ENCODE peak calls at places on chromosomes 13 and 19, in seven cellular contexts. T is HCT116, Z is GM23338, K is astrocyte, P is fibroblast of lung, N is neural progenitor cell, C is PC-3. Q is an unnamed sample.

GRCh38 chr13:110869805-110870706 is 44.8 kb downstream of the ANKRD10 start:
- DNase-seq in K (peak; percentile 100), C (peak; percentile 98), Z (peak; percentile 82), T (peak; percentile 99), P (peak; percentile 100), N (peak; percentile 46), Q (peak; percentile 17)

GRCh38 chr13:104140557-104140956 is 1074.3 kb upstream of the SLC10A2 start:
- DNase-seq in Z (no peak), K (peak; percentile 64), P (peak; percentile 73), T (peak; percentile 75), N (no peak), C (peak; percentile 55), Q (peak; percentile 19)

GRCh38 chr13:63455938-63456337 is 2040.3 kb upstream of the PCDH20 start:
- DNase-seq in K (no peak), N (peak; percentile 17), C (peak; percentile 8), Z (peak; percentile 59), P (no peak), T (no peak), Q (peak; percentile 19)

GRCh38 chr19:47839411-47839810 is 17.7 kb downstream of the CRX start:
- DNase-seq in C (no peak), Z (no peak), N (peak; percentile 28), P (no peak), T (no peak), K (no peak), Q (no peak)

GRCh38 chr13:39779337-39780270 is 124.1 kb downstream of the COG6 start:
- DNase-seq in P (peak; percentile 62), N (no peak), Z (no peak), K (peak; percentile 47), T (no peak), C (peak; percentile 39), Q (no peak)

GRCh38 chr19:56211718-56212117 is 9.6 kb downstream of the ZSCAN5C start:
- DNase-seq in C (no peak), T (no peak), K (no peak), P (no peak), Z (peak; percentile 23), N (peak; percentile 11), Q (no peak)

GRCh38 chr19:29245221-29245620 is 32.3 kb upstream of the UQCRFS1 start:
- DNase-seq in Z (no peak), C (no peak), T (no peak), P (no peak), K (no peak), N (no peak), Q (peak; percentile 41)

GRCh38 chr19:38224014-38224862 is at the start of gene DPF1:
- DNase-seq in C (peak; percentile 86), Z (peak; percentile 94), K (peak; percentile 36), P (peak; percentile 69), N (peak; percentile 93), T (peak; percentile 54), Q (peak; percentile 90)

GRCh38 chr13:78160793-78161192 is 242.2 kb upstream of the EDNRB start:
- DNase-seq in C (peak; percentile 17), Z (no peak), T (no peak), K (peak; percentile 79), P (peak; percentile 84), N (no peak), Q (no peak)

GRCh38 chr19:48350856-48351255 is 12.9 kb downstream of the TMEM143 start:
- DNase-seq in P (no peak), T (no peak), Z (no peak), K (no peak), N (no peak), C (no peak), Q (no peak)

GRCh38 chr19:40223135-40223822 is 3.2 kb downstream of the CCNP start:
- DNase-seq in K (no peak), N (peak; percentile 33), P (no peak), T (no peak), Z (peak; percentile 87), C (peak; percentile 51), Q (no peak)

GRCh38 chr13:111492341-111492945 is 172.0 kb downstream of the TEX29 start:
- DNase-seq in T (no peak), Z (no peak), C (no peak), N (no peak), K (no peak), P (no peak), Q (no peak)

GRCh38 chr19:36013280-36014028 is 559 bp downstream of the ALKBH6 start:
- DNase-seq in T (no peak), K (no peak), P (no peak), N (no peak), Z (no peak), C (no peak), Q (no peak)

GRCh38 chr13:84413016-84413415 is 530.7 kb upstream of the SLITRK1 start:
- DNase-seq in K (peak; percentile 31), N (no peak), T (no peak), P (peak; percentile 57), C (peak; percentile 16), Z (no peak), Q (no peak)

GRCh38 chr19:53076984-53077383 is 26.2 kb downstream of the ZNF160 start:
- DNase-seq in K (peak; percentile 12), T (no peak), N (peak; percentile 85), Z (peak; percentile 97), C (peak; percentile 13), P (peak; percentile 43), Q (peak; percentile 41)

GRCh38 chr19:14161305-14161704 is 24.9 kb upstream of the ASF1B start:
- DNase-seq in K (no peak), P (no peak), C (no peak), Z (no peak), N (no peak), T (no peak), Q (no peak)

GRCh38 chr19:28409859-28410258 is 803.1 kb downstream of the UQCRFS1 start:
- DNase-seq in P (no peak), T (no peak), N (no peak), Z (no peak), K (no peak), C (no peak), Q (no peak)

GRCh38 chr13:100394005-100394695 is 194.4 kb downstream of the GGACT start:
- DNase-seq in P (peak; percentile 89), C (no peak), T (peak; percentile 86), Z (no peak), N (no peak), K (peak; percentile 86), Q (peak; percentile 51)

GRCh38 chr13:57739791-57740190 is 108.2 kb downstream of the PCDH17 start:
- DNase-seq in Z (no peak), C (no peak), P (peak; percentile 8), T (no peak), N (no peak), K (peak; percentile 2), Q (peak; percentile 6)

GRCh38 chr19:35712910-35713845 is 4.6 kb upstream of the KMT2B start:
- DNase-seq in P (no peak), K (no peak), C (no peak), N (no peak), Z (peak; percentile 32), T (no peak), Q (no peak)

GRCh38 chr13:26037302-26037701 is 14.5 kb downstream of the SHISA2 start:
- DNase-seq in C (peak; percentile 56), N (peak; percentile 84), T (peak; percentile 23), K (no peak), Z (peak; percentile 92), P (no peak), Q (peak; percentile 60)

GRCh38 chr19:543912-544608 is at the start of gene GZMM:
- DNase-seq in P (no peak), C (no peak), Z (no peak), K (no peak), N (no peak), T (no peak), Q (peak; percentile 50)

GRCh38 chr19:53158119-53158656 is 665 bp downstream of the ZNF347 start:
- DNase-seq in C (peak; percentile 41), K (peak; percentile 13), Z (peak; percentile 61), N (peak; percentile 67), T (no peak), P (peak; percentile 31), Q (peak; percentile 12)

GRCh38 chr13:75151081-75151643 is 330.8 kb downstream of the TBC1D4 start:
- DNase-seq in T (no peak), K (peak; percentile 71), P (peak; percentile 76), N (no peak), C (no peak), Z (no peak), Q (no peak)

GRCh38 chr13:113882266-113882627 is 18.4 kb upstream of the GAS6 start:
- DNase-seq in Z (no peak), N (no peak), T (no peak), K (no peak), P (no peak), C (no peak), Q (no peak)

GRCh38 chr13:113879506-113880360 is 15.9 kb upstream of the GAS6 start:
- DNase-seq in K (no peak), Z (no peak), T (no peak), N (no peak), C (no peak), P (no peak), Q (no peak)

GRCh38 chr13:113881614-113882265 is 17.9 kb upstream of the GAS6 start:
- DNase-seq in P (peak; percentile 57), C (no peak), N (no peak), T (no peak), Z (no peak), K (peak; percentile 46), Q (no peak)

GRCh38 chr13:113882716-113883115 is 18.8 kb upstream of the GAS6 start:
- DNase-seq in C (no peak), Z (peak; percentile 19), K (no peak), N (no peak), P (no peak), T (no peak), Q (no peak)

GRCh38 chr13:113880651-113881611 is 17.1 kb upstream of the GAS6 start:
- DNase-seq in N (no peak), C (no peak), Z (no peak), T (no peak), K (no peak), P (no peak), Q (no peak)
- TF ChIP-seq EZH2 in N (no peak), C (no peak), Z (no peak), T (no peak), K (no peak), P (no peak), Q (no peak)

GRCh38 chr13:98484289-98485219 is 92.4 kb downstream of the STK24 start:
- DNase-seq in T (peak; percentile 97), C (peak; percentile 97), Z (peak; percentile 91), N (peak; percentile 85), K (peak; percentile 95), P (peak; percentile 96), Q (peak; percentile 86)
- TF ChIP-seq EZH2 in T (no peak), C (no peak), Z (no peak), N (no peak), K (no peak), P (no peak), Q (no peak)

GRCh38 chr19:13014101-13014920 is 19.0 kb downstream of the NFIX start:
- DNase-seq in Z (peak; percentile 70), P (peak; percentile 61), N (peak; percentile 82), C (peak; percentile 76), K (no peak), T (no peak), Q (peak; percentile 50)
- TF ChIP-seq EZH2 in Z (peak; percentile 95), P (no peak), N (peak; percentile 93), C (no peak), K (no peak), T (no peak), Q (no peak)

GRCh38 chr13:65653548-65654078 is 1576.5 kb downstream of the PCDH9 start:
- DNase-seq in Z (no peak), N (no peak), K (no peak), T (no peak), P (no peak), C (no peak), Q (no peak)

GRCh38 chr13:65660696-65661095 is 1569.4 kb downstream of the PCDH9 start:
- DNase-seq in T (no peak), P (no peak), K (no peak), Z (no peak), N (no peak), C (no peak), Q (no peak)

GRCh38 chr13:65656740-65657329 is 1573.3 kb downstream of the PCDH9 start:
- DNase-seq in P (peak; percentile 12), C (peak; percentile 37), T (no peak), N (no peak), K (peak; percentile 3), Z (peak; percentile 11), Q (peak; percentile 13)
- TF ChIP-seq EZH2 in P (no peak), C (no peak), T (no peak), N (no peak), K (no peak), Z (no peak), Q (no peak)